ENCODE peak calls at places on chromosome 5, in nine cellular contexts. J is GM23248; P is upper lobe of left lung; X is tibial nerve; Y is CD8-positive, alpha-beta memory T cell; O is adipocyte; Z is neuronal stem cell; T is esophagus squamous epithelium; I is A549. G is an unnamed sample. For H3K4me1, the result is how much of the 10 kb centered on the place peaks cover.

GRCh38 chr5:149826574-149826973 is 96.5 kb downstream of the PPARGC1B start:
- DNase-seq in J (no peak), P (no peak), X (no peak), Y (no peak), O (no peak), Z (no peak), T (no peak), I (no peak), G (no peak)

GRCh38 chr5:961002-961710 is 47.4 kb upstream of the NKD2 start:
- DNase-seq in J (no peak), P (peak), X (no peak), Y (no peak), O (no peak), Z (no peak), T (no peak), I (no peak), G (no peak)

GRCh38 chr5:134467231-134467630 is 55.5 kb upstream of the CDKN2AIPNL start:
- DNase-seq in J (no peak), P (no peak), X (no peak), Y (no peak), O (no peak), Z (no peak), T (no peak), I (no peak), G (no peak)

GRCh38 chr5:134374234-134374633 is 2.9 kb downstream of the UBE2B start:
- DNase-seq in J (no peak), P (no peak), X (no peak), Y (no peak), O (no peak), Z (no peak), T (no peak), I (peak), G (no peak)

GRCh38 chr5:147619281-147619680 is 109.4 kb upstream of the DPYSL3 start:
- DNase-seq in J (peak), P (no peak), X (no peak), Y (no peak), O (no peak), Z (no peak), T (no peak), I (no peak), G (no peak)

GRCh38 chr5:106116682-106117081 is 1554.1 kb downstream of the EFNA5 start:
- DNase-seq in J (no peak), P (no peak), X (no peak), Y (no peak), O (peak), Z (no peak), T (no peak), I (no peak), G (no peak)

GRCh38 chr5:73496984-73497457 is 1.2 kb upstream of the BTF3 start:
- DNase-seq in J (peak), P (no peak), X (no peak), Y (no peak), O (peak), Z (no peak), T (no peak), I (peak), G (no peak)

GRCh38 chr5:127639804-127640203 is 9.1 kb upstream of the CTXN3 start:
- DNase-seq in J (no peak), P (no peak), X (no peak), Y (no peak), O (no peak), Z (no peak), T (no peak), I (no peak), G (no peak)

GRCh38 chr5:157245477-157245876 is 20.4 kb upstream of the CYFIP2 start:
- DNase-seq in J (peak), P (no peak), X (no peak), Y (no peak), O (peak), Z (no peak), T (no peak), I (no peak), G (no peak)

GRCh38 chr5:78899922-78900362 is 85.2 kb downstream of the ARSB start:
- DNase-seq in J (peak), P (no peak), X (no peak), Y (no peak), O (peak), Z (peak), T (no peak), I (peak), G (no peak)

GRCh38 chr5:123487298-123487697 is 24.7 kb upstream of the CSNK1G3 start:
- DNase-seq in J (peak), P (no peak), X (no peak), Y (no peak), O (peak), Z (no peak), T (no peak), I (no peak), G (no peak)

GRCh38 chr5:139653616-139654015 is 5.5 kb downstream of the CXXC5 start:
- DNase-seq in J (no peak), P (no peak), X (no peak), Y (no peak), O (peak), Z (no peak), T (no peak), I (no peak), G (no peak)

GRCh38 chr5:139652788-139653241 is 4.7 kb downstream of the CXXC5 start:
- DNase-seq in J (peak), P (no peak), X (no peak), Y (no peak), O (peak), Z (no peak), T (no peak), I (no peak), G (no peak)

GRCh38 chr5:139650689-139651501 is 2.7 kb downstream of the CXXC5 start:
- DNase-seq in J (peak), P (no peak), X (no peak), Y (no peak), O (peak), Z (no peak), T (no peak), I (peak), G (no peak)

GRCh38 chr5:139651502-139651862 is 3.3 kb downstream of the CXXC5 start:
- DNase-seq in J (peak), P (no peak), X (no peak), Y (no peak), O (no peak), Z (no peak), T (no peak), I (peak), G (no peak)

DNA sequence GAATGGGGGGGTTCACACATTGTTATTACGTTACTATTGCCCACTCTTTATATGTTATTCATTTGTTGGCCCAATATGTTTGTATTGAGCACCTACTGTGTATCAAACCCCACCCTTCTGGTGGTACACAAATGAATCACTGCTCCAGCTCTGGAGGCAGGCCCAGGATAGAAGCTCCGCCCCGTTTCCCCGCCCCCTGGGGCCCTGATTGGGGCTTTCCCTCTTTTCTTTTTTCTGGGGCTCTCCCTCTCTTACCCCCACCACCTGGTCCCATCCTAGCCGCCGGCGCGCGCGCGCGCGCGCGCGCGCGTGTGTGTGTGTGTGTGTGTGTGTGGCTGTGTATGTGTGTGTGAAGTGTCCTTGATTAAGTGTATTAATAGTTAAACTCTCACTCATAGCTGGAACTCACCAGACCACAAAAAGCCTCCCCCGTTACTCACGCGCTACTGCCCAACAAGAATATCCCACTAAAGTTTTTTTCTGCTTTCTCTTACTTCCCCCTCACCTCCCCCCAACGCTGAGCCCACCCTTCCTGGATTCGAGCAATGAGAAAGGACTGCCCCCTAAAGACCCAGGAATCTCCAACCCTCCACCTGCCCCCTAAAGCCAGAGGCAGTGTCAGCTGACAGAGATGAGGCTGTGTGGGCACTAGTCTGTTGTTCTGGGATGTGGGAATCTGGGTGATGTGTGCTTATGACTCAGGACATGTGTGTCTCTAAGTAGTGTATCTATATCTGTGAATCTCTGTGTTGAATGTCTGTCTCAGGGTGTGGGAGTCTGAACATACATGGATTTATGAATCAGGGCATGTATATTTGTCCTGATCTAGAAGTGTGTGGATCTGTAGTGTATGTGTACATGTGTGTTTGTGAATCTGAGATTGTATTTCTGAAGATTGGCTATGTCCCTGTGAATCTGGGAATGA is 4.0 kb downstream of the CXXC5 start:
- DNase-seq in J (peak), P (peak), X (peak), Y (peak), O (peak), Z (peak), T (no peak), I (peak), G (peak)
- H3K4me1 ChIP-seq in J (half or more), P (half or more), X (half or more), Y (under half), O (half or more), Z (under half), T (half or more), I (half or more), G (under half)

GRCh38 chr5:174412374-174412773 is 312.0 kb upstream of the MSX2 start:
- DNase-seq in J (no peak), P (no peak), X (no peak), Y (no peak), O (no peak), Z (no peak), T (no peak), I (no peak), G (no peak)
- H3K4me1 ChIP-seq in J (under half), P (under half), X (under half), Y (under half), O (under half), Z (under half), T (under half), I (under half), G (under half)

DNA sequence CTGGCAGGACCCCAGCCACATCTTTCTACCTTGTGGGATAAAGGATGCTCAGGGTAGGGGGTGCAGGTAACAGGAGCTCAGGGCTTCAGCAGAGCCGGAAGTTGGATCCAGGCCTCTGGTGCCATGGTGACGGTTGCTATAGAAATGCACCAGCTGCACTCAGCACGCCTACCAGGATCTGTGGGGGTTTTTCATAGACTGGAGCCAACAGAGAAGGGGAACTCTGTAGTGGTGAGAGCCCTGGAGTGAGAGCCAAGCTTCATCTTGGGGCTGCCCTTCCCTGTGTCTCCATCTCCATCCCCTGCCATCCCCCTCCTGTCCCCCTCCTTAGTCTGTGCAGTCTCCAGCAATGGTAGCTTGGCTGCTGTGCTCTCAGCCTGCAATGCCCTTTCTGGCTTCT is 27.5 kb upstream of the BOD1 start:
- DNase-seq in J (no peak), P (no peak), X (no peak), Y (no peak), O (no peak), Z (peak), T (no peak), I (no peak), G (peak)
- H3K4me1 ChIP-seq in J (under half), P (under half), X (under half), Y (under half), O (under half), Z (under half), T (under half), I (under half), G (under half)

DNA sequence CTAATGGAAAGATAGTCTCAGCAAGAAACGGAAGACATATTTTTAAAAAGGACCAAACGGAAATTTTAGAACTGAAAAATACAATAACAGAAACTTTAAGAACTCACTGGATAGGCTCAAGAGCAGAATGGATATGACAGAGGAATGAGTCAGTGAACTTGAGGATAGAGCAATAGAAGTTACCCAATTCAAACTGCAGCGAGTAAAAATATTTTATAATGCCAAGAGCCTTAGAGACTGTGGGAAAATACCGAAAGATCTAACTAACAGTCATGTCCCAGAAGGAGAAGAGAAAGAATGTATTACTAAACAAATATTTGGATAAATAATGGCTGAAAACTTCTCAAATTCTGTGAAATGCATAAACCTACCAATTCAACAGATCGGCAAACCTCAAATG is 40.8 kb downstream of the ADAMTS2 start:
- DNase-seq in J (peak), P (no peak), X (no peak), Y (no peak), O (peak), Z (no peak), T (no peak), I (no peak), G (no peak)
- H3K4me1 ChIP-seq in J (under half), P (under half), X (under half), Y (under half), O (half or more), Z (under half), T (under half), I (under half), G (under half)

G was measured in ascending aorta.